ENCODE peak calls at places on chromosomes 3 and 15, in four cellular contexts. P is H9; F is left ventricle myocardium inferior; N is activated CD8-positive, alpha-beta T cell treated with anti-CD3 and anti-CD28 coated beads for 36 hours. K is an unnamed sample.

GRCh38 chr15:38642689-38643270 is 78.2 kb upstream of the RASGRP1 start:
- DNase-seq in N (no peak), F (no peak), P (no peak), K (no peak)

GRCh38 chr3:156353535-156353934 is 201.4 kb downstream of the SSR3 start:
- DNase-seq in P (no peak), F (no peak), N (no peak), K (no peak)

GRCh38 chr3:82179291-82179690 is 417.8 kb upstream of the GBE1 start:
- DNase-seq in P (no peak), N (no peak), F (no peak), K (no peak)

GRCh38 chr15:78388865-78389264 is 48.7 kb downstream of the CRABP1 start:
- DNase-seq in F (no peak), P (no peak), N (no peak), K (no peak)

GRCh38 chr15:63987979-63988378 is 58.3 kb downstream of the DAPK2 start:
- DNase-seq in N (no peak), P (no peak), F (no peak), K (no peak)

GRCh38 chr3:32391643-32392529 is at the start of gene CMTM7:
- DNase-seq in F (peak), P (peak), N (peak), K (peak)

GRCh38 chr3:6041894-6042293 is 819.0 kb upstream of the GRM7 start:
- DNase-seq in N (no peak), F (no peak), P (no peak), K (no peak)

GRCh38 chr3:61250784-61251173 is 473 bp downstream of the FHIT start:
- DNase-seq in F (peak), N (peak), P (no peak), K (peak)

GRCh38 chr3:190807719-190808375 is 54.6 kb downstream of the GMNC start:
- DNase-seq in F (peak), N (no peak), P (no peak), K (no peak)

GRCh38 chr3:159364511-159364910 is 562.7 kb downstream of the MFSD1 start:
- DNase-seq in P (no peak), F (no peak), N (no peak), K (no peak)

GRCh38 chr3:63167113-63167512 is 111.0 kb upstream of the SYNPR start:
- DNase-seq in F (no peak), N (no peak), P (peak), K (no peak)

GRCh38 chr3:58323795-58324674 is 8.7 kb upstream of the PXK start:
- DNase-seq in F (no peak), P (no peak), N (peak), K (no peak)

GRCh38 chr15:89127054-89127702 is 38.9 kb downstream of the ABHD2 start:
- DNase-seq in P (no peak), F (no peak), N (peak), K (no peak)

GRCh38 chr3:150275946-150276345 is 132.2 kb upstream of the TSC22D2 start:
- DNase-seq in N (no peak), P (no peak), F (no peak), K (no peak)

GRCh38 chr3:140843656-140844055 is 98.0 kb upstream of the SLC25A36 start:
- DNase-seq in P (no peak), F (no peak), N (no peak), K (no peak)

GRCh38 chr3:180294282-180295027 is 257.7 kb upstream of the PEX5L start:
- DNase-seq in P (no peak), F (no peak), N (no peak), K (no peak)

GRCh38 chr3:154904328-154904727 is 175.8 kb upstream of the MME start:
- DNase-seq in P (peak), F (no peak), N (no peak), K (no peak)

GRCh38 chr3:39718674-39719595 is 90.5 kb upstream of the MYRIP start:
- DNase-seq in P (no peak), N (no peak), F (no peak), K (no peak)

GRCh38 chr15:28984421-28985375 is 98.9 kb downstream of the APBA2 start:
- DNase-seq in P (no peak), N (peak), F (no peak), K (no peak)

GRCh38 chr3:50003766-50004278 is 63.9 kb downstream of the RBM6 start:
- DNase-seq in P (no peak), N (no peak), F (no peak), K (no peak)

GRCh38 chr3:8673083-8673737 is 28.6 kb upstream of the SSUH2 start:
- DNase-seq in F (no peak), P (no peak), N (no peak), K (no peak)

DNA sequence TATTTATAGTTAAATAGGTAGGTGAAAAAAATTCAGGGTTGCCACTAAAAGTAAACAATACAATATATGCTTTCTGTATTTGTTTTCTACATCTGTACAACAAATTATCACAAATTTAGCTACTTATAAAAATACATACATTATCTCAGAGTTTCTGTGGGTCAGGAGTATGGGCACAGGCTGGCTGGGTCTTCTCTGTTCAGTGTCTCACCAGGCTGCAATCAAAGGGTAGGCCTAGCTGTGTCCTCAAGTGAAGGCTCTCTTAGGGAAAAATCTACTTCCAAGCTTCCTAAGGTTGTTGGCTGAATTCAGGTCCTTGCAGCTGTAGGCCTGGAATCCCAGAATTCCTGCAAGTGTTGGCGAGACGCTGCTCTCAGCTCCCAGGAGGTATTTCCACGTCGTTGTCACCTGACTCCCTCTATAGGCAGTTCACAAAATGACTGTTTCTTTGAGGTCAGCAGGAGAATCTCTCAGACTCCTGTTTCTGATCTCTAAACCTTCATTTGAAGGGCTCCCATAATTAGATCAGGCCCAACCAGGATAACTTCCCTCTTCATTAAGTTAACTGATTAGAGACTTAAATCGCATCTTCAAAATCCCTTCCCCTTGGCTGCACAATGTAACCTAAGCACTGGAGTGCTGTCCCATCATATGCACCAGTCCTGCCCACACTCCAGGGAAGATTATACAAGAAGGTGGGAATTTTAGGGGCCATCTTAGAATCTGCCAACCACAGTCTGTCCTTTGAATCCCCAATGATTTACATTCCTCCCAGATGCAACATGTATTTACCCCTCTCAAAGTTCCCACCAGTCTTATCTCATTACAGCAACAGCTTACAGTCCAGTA is 296.6 kb downstream of the SUCLG2 start:
- DNase-seq in N (no peak), F (no peak), P (peak), K (peak)
- TF ChIP-seq CTCF in N (peak), F (peak), P (peak), K (peak)

GRCh38 chr15:101355678-101356464 is 60.8 kb upstream of the SNRPA1 start:
- DNase-seq in N (no peak), F (no peak), P (no peak), K (no peak)

GRCh38 chr15:101358895-101359294 is 63.8 kb upstream of the SNRPA1 start:
- DNase-seq in F (peak), P (no peak), N (no peak), K (no peak)

GRCh38 chr15:101359365-101359947 is 64.4 kb upstream of the SNRPA1 start:
- DNase-seq in P (no peak), F (no peak), N (no peak), K (no peak)

GRCh38 chr15:101357885-101358284 is 62.8 kb upstream of the SNRPA1 start:
- DNase-seq in P (no peak), N (no peak), F (no peak), K (no peak)

GRCh38 chr15:101357333-101357732 is 62.3 kb upstream of the SNRPA1 start:
- DNase-seq in F (peak), N (no peak), P (no peak), K (no peak)
- TF ChIP-seq CTCF in F (peak), N (no peak), P (no peak), K (no peak)

DNA sequence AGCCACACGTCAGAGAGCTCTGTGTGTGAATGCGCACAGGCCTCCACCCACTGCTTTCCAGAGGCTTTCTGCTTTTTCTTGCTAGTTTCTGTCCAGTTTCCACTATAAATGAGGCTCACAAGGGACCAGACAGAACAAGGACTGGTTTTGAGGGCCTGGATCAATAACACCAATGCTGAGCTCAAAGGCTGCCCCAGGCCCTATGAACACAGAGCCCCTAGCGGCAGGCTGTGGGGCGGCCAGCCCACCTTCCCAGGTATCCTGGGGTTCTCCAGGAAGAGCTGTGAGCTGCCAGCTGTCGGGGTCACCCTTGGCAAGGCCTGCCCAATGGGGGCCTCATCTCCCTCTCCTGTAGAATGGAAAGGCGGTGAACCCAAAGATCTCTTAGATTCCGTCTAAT is 2.2 kb upstream of the ITIH3 start:
- DNase-seq in N (no peak), F (no peak), P (peak), K (no peak)
- TF ChIP-seq CTCF in N (no peak), F (no peak), P (peak), K (no peak)

GRCh38 chr3:171168086-171168485 is 141.6 kb upstream of the SLC2A2 start:
- DNase-seq in F (no peak), N (no peak), P (peak), K (no peak)
- TF ChIP-seq CTCF in F (peak), N (no peak), P (peak), K (no peak)

DNA sequence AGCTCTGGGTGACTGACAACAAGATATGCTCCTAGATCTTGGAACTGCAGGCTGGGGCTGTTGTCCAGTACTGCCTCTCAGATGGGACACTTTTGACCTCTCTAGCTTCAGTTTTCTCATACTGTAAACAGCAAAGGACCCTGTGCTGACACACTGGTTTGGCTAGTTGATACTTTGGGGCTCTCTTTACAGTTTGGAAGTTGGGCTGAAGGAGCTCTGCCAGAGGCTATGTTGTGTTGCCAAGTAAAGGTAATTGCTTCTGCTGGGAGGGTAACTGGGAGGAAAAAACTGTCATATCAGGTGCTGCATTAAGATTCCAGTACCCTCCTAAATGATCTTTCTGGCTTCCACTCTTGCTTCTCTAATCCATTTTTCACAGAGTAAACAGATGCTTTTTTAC is 54.0 kb downstream of the ISL2 start:
- DNase-seq in P (no peak), F (no peak), N (no peak), K (no peak)
- TF ChIP-seq CTCF in P (no peak), F (no peak), N (no peak), K (no peak)

GRCh38 chr15:60932051-60932915 is 296.8 kb downstream of the RORA start:
- DNase-seq in N (peak), F (no peak), P (peak), K (no peak)
- TF ChIP-seq CTCF in N (no peak), F (peak), P (peak), K (peak)

DNA sequence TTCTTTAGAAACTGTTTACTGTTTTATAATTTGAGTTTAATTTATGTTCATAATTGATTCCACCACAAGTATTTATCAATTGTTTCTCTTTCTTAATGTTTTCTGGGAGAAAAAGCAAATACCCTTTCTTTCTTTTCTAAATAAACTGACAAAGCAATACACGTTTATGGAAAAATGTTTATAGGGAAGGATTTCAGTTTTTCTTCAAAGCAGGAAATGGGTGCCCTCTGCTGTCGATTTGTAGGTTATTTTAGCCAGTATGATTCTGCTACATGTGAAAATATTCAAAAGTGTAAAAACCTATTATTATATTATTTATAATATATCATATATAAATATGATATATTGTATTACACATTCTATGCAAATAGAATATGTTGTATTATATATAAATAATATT is 921.0 kb upstream of the ROBO1 start:
- DNase-seq in P (no peak), N (no peak), F (no peak), K (no peak)
- TF ChIP-seq CTCF in P (peak), N (no peak), F (peak), K (no peak)

GRCh38 chr3:34015204-34016142 is 217.0 kb downstream of the PDCD6IP start:
- DNase-seq in F (no peak), P (peak), N (peak), K (no peak)
- TF ChIP-seq CTCF in F (no peak), P (peak), N (peak), K (no peak)